ENCODE peak calls at places on chromosomes 3 and 15, in five cellular contexts. M is A549, A is K562, I is WTC11, T is GM12878. Y is an unnamed sample.

GRCh38 chr15:74343797-74344127 is 23.7 kb downstream of the CYP11A1 start:
- DNase-seq in M (no peak), A (no peak), I (no peak), T (no peak), Y (no peak)

GRCh38 chr3:187976361-187976900 is 177.5 kb upstream of the LPP start:
- DNase-seq in M (no peak), A (no peak), I (no peak), T (no peak), Y (no peak)

GRCh38 chr3:189273736-189274135 is 102.0 kb downstream of the TPRG1 start:
- DNase-seq in M (no peak), A (no peak), I (no peak), T (no peak), Y (no peak)

GRCh38 chr3:126456766-126457388 is 18.8 kb downstream of the ZXDC start:
- DNase-seq in M (no peak), A (no peak), I (peak), T (no peak), Y (no peak)

GRCh38 chr3:55183259-55183658 is 255.4 kb upstream of the LRTM1 start:
- DNase-seq in M (no peak), A (no peak), I (no peak), T (no peak), Y (no peak)

GRCh38 chr3:151124476-151124875 is 39.0 kb downstream of the MED12L start:
- DNase-seq in M (no peak), A (no peak), I (no peak), T (no peak), Y (no peak)

GRCh38 chr3:13159890-13160289 is 86.7 kb upstream of the IQSEC1 start:
- DNase-seq in M (no peak), A (no peak), I (no peak), T (no peak), Y (no peak)

GRCh38 chr3:129530331-129530761 is 1.9 kb downstream of the RHO start:
- DNase-seq in M (peak), A (no peak), I (peak), T (no peak), Y (no peak)

GRCh38 chr3:43540625-43541024 is 81.2 kb downstream of the ANO10 start:
- DNase-seq in M (no peak), A (no peak), I (no peak), T (no peak), Y (no peak)

GRCh38 chr3:18445421-18446066 is 20.4 kb upstream of the SATB1 start:
- DNase-seq in M (no peak), A (no peak), I (no peak), T (no peak), Y (no peak)

GRCh38 chr3:183298708-183299153 is 45.7 kb downstream of the B3GNT5 start:
- DNase-seq in M (peak), A (peak), I (peak), T (no peak), Y (no peak)

GRCh38 chr3:9497821-9498565 is 55.6 kb downstream of the LHFPL4 start:
- DNase-seq in M (no peak), A (no peak), I (no peak), T (no peak), Y (no peak)

GRCh38 chr15:74780983-74781672 is 752 bp upstream of the CSK start:
- DNase-seq in M (no peak), A (peak), I (no peak), T (no peak), Y (no peak)

GRCh38 chr3:85102774-85103173 is 144.0 kb downstream of the CADM2 start:
- DNase-seq in M (no peak), A (no peak), I (no peak), T (no peak), Y (no peak)

GRCh38 chr15:74245342-74245931 is 9.3 kb downstream of the CCDC33 start:
- DNase-seq in M (no peak), A (no peak), I (peak), T (no peak), Y (no peak)

GRCh38 chr15:62163847-62164499 is 1.1 kb downstream of the C2CD4B start:
- DNase-seq in M (peak), A (no peak), I (peak), T (no peak), Y (no peak)

GRCh38 chr3:37693791-37694194 is 167.9 kb upstream of the CTDSPL start:
- DNase-seq in M (no peak), A (no peak), I (peak), T (no peak), Y (no peak)

GRCh38 chr3:150410311-150411105 is 2.4 kb downstream of the TSC22D2 start:
- DNase-seq in M (peak), A (peak), I (peak), T (no peak), Y (no peak)

GRCh38 chr3:171936231-171936841 is 93.2 kb downstream of the TMEM212 start:
- DNase-seq in M (peak), A (peak), I (no peak), T (peak), Y (no peak)

GRCh38 chr15:40246496-40247275 is 7.8 kb downstream of the PAK6 start:
- DNase-seq in M (no peak), A (no peak), I (peak), T (no peak), Y (no peak)

GRCh38 chr15:70447927-70448698 is 315.2 kb downstream of the UACA start:
- DNase-seq in M (no peak), A (peak), I (no peak), T (no peak), Y (no peak)

GRCh38 chr15:29972051-29972450 is 110.7 kb upstream of the GOLGA8J start:
- DNase-seq in M (no peak), A (no peak), I (no peak), T (no peak), Y (no peak)

GRCh38 chr15:78322243-78322642 is 17.9 kb upstream of the CRABP1 start:
- DNase-seq in M (peak), A (no peak), I (no peak), T (no peak), Y (no peak)

GRCh38 chr15:90592144-90592887 is 62.6 kb downstream of the CRTC3 start:
- DNase-seq in M (peak), A (peak), I (no peak), T (no peak), Y (peak)

GRCh38 chr15:40106203-40107161 is 2.2 kb downstream of the BMF start:
- DNase-seq in M (peak), A (peak), I (peak), T (peak), Y (peak)

GRCh38 chr3:89434621-89435380 is 327.4 kb downstream of the EPHA3 start:
- DNase-seq in M (no peak), A (no peak), I (no peak), T (no peak), Y (no peak)

GRCh38 chr3:89440351-89440750 is 332.9 kb downstream of the EPHA3 start:
- DNase-seq in M (no peak), A (no peak), I (no peak), T (no peak), Y (no peak)
- TF ChIP-seq ESRRA in M (no peak), A (no peak), I (no peak), T (no peak), Y (no peak)

GRCh38 chr3:173957646-173958045 is 560.1 kb downstream of the NLGN1 start:
- DNase-seq in M (no peak), A (no peak), I (no peak), T (no peak), Y (no peak)

GRCh38 chr3:173958805-173959204 is 561.3 kb downstream of the NLGN1 start:
- DNase-seq in M (no peak), A (no peak), I (no peak), T (no peak), Y (no peak)
- TF ChIP-seq ESRRA in M (no peak), A (no peak), I (no peak), T (no peak), Y (no peak)

DNA sequence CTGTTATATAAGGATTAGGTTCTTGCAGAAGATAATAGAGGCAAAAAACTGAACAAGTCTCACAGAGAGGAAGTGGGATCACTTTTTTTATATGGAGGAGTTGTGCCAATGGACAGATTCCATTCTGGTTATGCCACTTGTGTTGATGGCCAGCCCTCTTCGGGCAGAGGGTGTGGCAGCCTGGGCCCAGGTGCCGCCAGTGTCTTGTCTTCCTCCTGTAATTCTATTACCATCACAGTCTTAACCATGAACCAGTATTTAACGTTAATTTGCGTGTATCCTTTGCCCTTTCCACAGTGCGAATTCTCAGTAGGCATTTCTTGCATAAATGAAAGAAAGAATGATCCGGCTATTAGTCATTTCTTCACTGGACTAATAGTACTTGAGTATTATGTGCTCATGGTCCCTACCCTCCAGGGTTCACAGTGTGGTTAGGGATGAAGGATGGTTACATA is 7.0 kb upstream of the USP4 start:
- DNase-seq in M (no peak), A (no peak), I (no peak), T (no peak), Y (no peak)
- TF ChIP-seq ESRRA in M (no peak), A (no peak), I (no peak), T (no peak), Y (no peak)

GRCh38 chr15:101316529-101316928 is 21.5 kb upstream of the SNRPA1 start:
- DNase-seq in M (no peak), A (no peak), I (peak), T (no peak), Y (no peak)
- TF ChIP-seq ESRRA in M (no peak), A (no peak), I (no peak), T (no peak), Y (no peak)